ENCODE peak calls at places on chromosomes 4 and X, in four cellular contexts. E is GM12865; B is activated CD8-positive, alpha-beta T cell treated with anti-CD3 and anti-CD28 coated beads for 36 hours; M is foreskin fibroblast. D is an unnamed sample.

GRCh38 chrX:103215037-103215767 is at the start of gene BEX4:
- DNase-seq in E (peak), B (peak), M (peak), D (peak)

GRCh38 chrX:132071260-132071659 is 48.2 kb downstream of the STK26 start:
- DNase-seq in E (no peak), M (peak), B (no peak), D (no peak)

GRCh38 chr4:176189891-176190795 is 5.2 kb downstream of the SPATA4 start:
- DNase-seq in B (no peak), E (no peak), M (peak), D (no peak)

GRCh38 chrX:66676413-66676812 is 37.5 kb upstream of the EDA2R start:
- DNase-seq in E (no peak), M (peak), B (no peak), D (no peak)

GRCh38 chr4:72418458-72418857 is 150.6 kb downstream of the ADAMTS3 start:
- DNase-seq in B (no peak), E (no peak), M (peak), D (no peak)

GRCh38 chr4:140084426-140084825 is 69.6 kb downstream of the MAML3 start:
- DNase-seq in B (no peak), E (no peak), M (no peak), D (no peak)

GRCh38 chrX:40748977-40749376 is 13.6 kb upstream of the MED14 start:
- DNase-seq in E (peak), M (no peak), B (no peak), D (no peak)

GRCh38 chr4:116357758-116358157 is 727.6 kb downstream of the TRAM1L1 start:
- DNase-seq in M (no peak), E (peak), B (no peak), D (no peak)

GRCh38 chr4:14596904-14597303 is 405.4 kb upstream of the CPEB2 start:
- DNase-seq in E (no peak), M (no peak), B (no peak), D (no peak)

GRCh38 chr4:102625232-102625930 is 124.2 kb downstream of the NFKB1 start:
- DNase-seq in M (peak), B (peak), E (peak), D (peak)

GRCh38 chr4:53484911-53485459 is 106.3 kb downstream of the LNX1 start:
- DNase-seq in E (no peak), M (peak), B (no peak), D (no peak)

GRCh38 chrX:45360571-45360970 is 159.9 kb upstream of the DIPK2B start:
- DNase-seq in M (no peak), E (no peak), B (no peak), D (no peak)

GRCh38 chrX:47413179-47413594 is 42.8 kb downstream of the ZNF157 start:
- DNase-seq in E (no peak), B (no peak), M (no peak), D (no peak)

GRCh38 chrX:39331062-39331704 is 529.9 kb downstream of the MID1IP1 start:
- DNase-seq in B (peak), M (no peak), E (peak), D (no peak)

GRCh38 chr4:137635108-137635507 is 102.8 kb upstream of the PCDH18 start:
- DNase-seq in B (no peak), E (no peak), M (peak), D (no peak)

GRCh38 chr4:137627938-137628460 is 95.7 kb upstream of the PCDH18 start:
- DNase-seq in B (no peak), E (no peak), M (no peak), D (no peak)

GRCh38 chr4:137632842-137633241 is 100.5 kb upstream of the PCDH18 start:
- DNase-seq in M (no peak), E (no peak), B (no peak), D (no peak)

GRCh38 chr4:137631605-137632004 is 99.3 kb upstream of the PCDH18 start:
- DNase-seq in E (no peak), B (no peak), M (no peak), D (no peak)

DNA sequence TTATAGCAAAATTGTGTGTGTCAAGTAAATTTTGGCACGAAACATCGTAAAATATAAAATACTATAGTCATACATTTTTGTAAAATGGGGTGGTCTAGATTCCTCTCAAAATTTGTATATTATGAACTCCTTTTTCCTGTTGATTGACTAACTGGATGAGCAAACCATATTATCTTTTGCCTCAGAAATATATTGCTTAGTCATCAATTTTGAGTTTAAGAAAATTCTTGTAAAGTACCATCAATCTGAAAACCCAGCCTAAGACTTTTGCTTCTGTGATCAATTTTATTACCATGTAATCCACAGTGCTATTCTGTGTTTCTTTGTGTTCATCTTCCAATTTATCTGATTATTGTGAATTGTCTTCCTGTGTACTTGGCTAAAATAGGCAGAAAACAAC is 98.0 kb upstream of the PCDH18 start:
- DNase-seq in M (no peak), B (no peak), E (no peak), D (no peak)
- TF ChIP-seq CTCF in M (no peak), B (no peak), E (no peak), D (no peak)

DNA sequence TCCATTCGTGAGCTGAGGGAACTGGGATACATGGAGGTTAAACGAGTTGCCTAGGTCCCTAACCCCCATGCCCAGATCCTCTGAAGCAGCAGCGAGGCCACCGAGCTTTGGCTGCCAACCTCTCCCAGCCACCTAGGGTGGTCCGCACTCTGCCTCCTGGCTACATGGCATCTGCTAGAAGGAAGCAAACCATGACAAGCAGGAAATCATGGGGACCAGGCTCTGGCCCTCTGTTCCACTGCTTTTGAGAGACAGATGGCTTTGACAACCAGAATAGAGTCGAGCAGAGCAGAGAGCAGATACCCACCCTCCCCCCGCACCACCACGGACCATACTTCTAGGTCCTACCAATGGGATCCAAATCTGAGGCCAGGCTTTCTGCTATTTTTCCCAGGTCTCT is 37.5 kb upstream of the NKRF start:
- DNase-seq in M (no peak), B (no peak), E (no peak), D (no peak)
- TF ChIP-seq CTCF in M (no peak), B (no peak), E (no peak), D (no peak)

GRCh38 chr4:32042486-32042885 is 1322.3 kb downstream of the PCDH7 start:
- DNase-seq in B (no peak), M (no peak), E (no peak), D (no peak)
- TF ChIP-seq CTCF in B (no peak), M (no peak), E (no peak), D (no peak)

GRCh38 chr4:163673848-163674702 is 179.6 kb downstream of the TMA16 start:
- DNase-seq in E (no peak), M (no peak), B (no peak), D (no peak)

GRCh38 chr4:163672751-163673150 is 178.3 kb downstream of the TMA16 start:
- DNase-seq in E (no peak), B (no peak), M (no peak), D (no peak)
- TF ChIP-seq CTCF in E (no peak), B (peak), M (no peak), D (no peak)

DNA sequence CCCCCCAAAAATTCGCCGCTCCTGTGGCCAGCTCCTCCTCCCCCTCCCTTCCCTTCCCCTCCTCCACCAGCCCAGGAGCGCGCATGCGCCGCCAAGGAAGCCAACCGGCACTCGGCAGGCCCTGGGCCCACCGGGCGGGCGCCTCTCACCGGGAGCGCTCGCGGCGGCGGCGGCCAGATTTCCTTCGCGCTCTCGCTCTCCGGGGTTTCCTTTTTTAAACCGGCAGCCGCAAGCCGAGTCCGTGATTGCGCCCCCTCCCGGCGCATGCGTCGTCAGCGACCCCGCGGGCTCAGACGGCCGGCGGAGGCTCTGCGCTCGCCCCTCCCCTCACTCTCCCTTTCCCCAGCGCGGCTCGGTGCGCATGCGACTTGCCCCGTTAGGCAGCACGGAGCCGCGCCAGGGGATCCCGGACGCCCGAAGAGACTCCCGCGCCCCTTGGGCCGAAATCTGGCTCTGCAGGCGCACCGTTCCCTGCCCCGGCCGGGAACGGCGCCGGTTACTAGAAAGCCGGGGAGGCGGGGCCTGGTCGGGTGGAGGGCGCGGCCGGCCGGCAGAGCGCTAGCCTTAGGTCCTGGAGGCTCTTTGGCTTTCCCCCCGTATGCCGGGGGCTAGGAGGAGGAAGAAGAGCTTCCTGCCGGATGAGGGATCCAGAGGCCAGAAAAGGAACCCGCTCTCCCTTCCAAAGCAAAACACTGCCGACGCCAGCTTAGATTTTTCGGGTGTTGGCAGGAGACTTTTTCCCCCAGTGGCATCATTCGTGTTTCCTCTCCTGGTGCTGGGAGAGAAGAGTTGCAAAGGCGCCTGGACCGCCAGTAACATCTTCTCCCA is at the start of gene CLOCK:
- DNase-seq in E (peak), M (peak), B (peak), D (peak)
- TF ChIP-seq CTCF in E (peak), M (peak), B (no peak), D (peak)

GRCh38 chrX:53279296-53280237 is 1.8 kb downstream of the IQSEC2 start:
- DNase-seq in B (peak), M (no peak), E (peak), D (no peak)
- TF ChIP-seq CTCF in B (no peak), M (no peak), E (peak), D (no peak)